ENCODE peak calls at places on chromosome 11, in four cellular contexts. K is RWPE2, V is pancreas, C is endodermal cell. H is an unnamed sample. For H3K9me3, the result is how much of the 10 kb centered on the place peaks cover.

GRCh38 chr11:69984457-69985261 is 93.5 kb upstream of the ANO1 start:
- DNase-seq in V (no peak), C (peak), K (no peak), H (peak)

GRCh38 chr11:121722431-121723256 is 269.9 kb upstream of the SORL1-AS1 start:
- DNase-seq in K (peak), V (peak), C (peak), H (peak)

GRCh38 chr11:394034-394857 is at the start of gene PKP3:
- DNase-seq in C (peak), V (peak), K (peak), H (peak)

GRCh38 chr11:33064033-33064825 is 24.9 kb downstream of the TCP11L1 start:
- DNase-seq in V (no peak), K (no peak), C (peak), H (no peak)

GRCh38 chr11:13337986-13338436 is 60.4 kb downstream of the BMAL1 start:
- DNase-seq in K (no peak), C (no peak), V (no peak), H (no peak)

GRCh38 chr11:78606667-78607066 is 32.0 kb upstream of the NARS2 start:
- DNase-seq in C (no peak), V (no peak), K (no peak), H (no peak)

GRCh38 chr11:85076535-85077330 is 550.4 kb downstream of the DLG2 start:
- DNase-seq in C (no peak), V (no peak), K (no peak), H (no peak)

GRCh38 chr11:61254403-61255025 is 13.5 kb downstream of the PGA5 start:
- DNase-seq in V (peak), C (peak), K (peak), H (peak)

GRCh38 chr11:112783945-112784322 is 177.3 kb upstream of the NCAM1 start:
- DNase-seq in C (no peak), V (no peak), K (no peak), H (no peak)

GRCh38 chr11:118746988-118747585 is 43.9 kb downstream of the DDX6 start:
- DNase-seq in K (no peak), V (no peak), C (no peak), H (no peak)

GRCh38 chr11:72174299-72175070 is 17.5 kb upstream of the FOLR1 start:
- DNase-seq in V (no peak), K (no peak), C (no peak), H (no peak)

GRCh38 chr11:72652871-72653615 is 21.2 kb downstream of the PDE2A start:
- DNase-seq in C (peak), K (no peak), V (no peak), H (no peak)

GRCh38 chr11:36240178-36240577 is 49.0 kb downstream of the COMMD9 start:
- DNase-seq in K (no peak), C (no peak), V (no peak), H (no peak)

GRCh38 chr11:43984039-43984438 is 41.6 kb downstream of the C11orf96 start:
- DNase-seq in K (no peak), C (no peak), V (no peak), H (no peak)

GRCh38 chr11:848380-848931 is 5.8 kb downstream of the TSPAN4 start:
- DNase-seq in V (no peak), C (peak), K (no peak), H (no peak)

GRCh38 chr11:37788141-37788877 is 1190.3 kb upstream of the RAG2 start:
- DNase-seq in V (no peak), C (no peak), K (peak), H (no peak)

GRCh38 chr11:35825386-35825785 is 118.5 kb upstream of the LDLRAD3 start:
- DNase-seq in K (no peak), C (no peak), V (no peak), H (no peak)

GRCh38 chr11:90639687-90640086 is 416.8 kb upstream of the CHORDC1 start:
- DNase-seq in V (no peak), K (no peak), C (peak), H (no peak)

GRCh38 chr11:111923951-111924350 is 5.2 kb downstream of the C11orf52 start:
- DNase-seq in K (no peak), V (no peak), C (peak), H (no peak)

GRCh38 chr11:10592331-10592730 is 23.9 kb upstream of the LYVE1 start:
- DNase-seq in C (no peak), V (no peak), K (no peak), H (no peak)

GRCh38 chr11:32830796-32831195 is 1.1 kb downstream of the PRRG4 start:
- DNase-seq in C (no peak), V (no peak), K (no peak), H (no peak)

GRCh38 chr11:8728566-8728965 is 46.0 kb downstream of the RPL27A start:
- DNase-seq in V (no peak), K (no peak), C (no peak), H (no peak)

GRCh38 chr11:14179126-14179820 is 179.7 kb downstream of the RRAS2 start:
- DNase-seq in V (no peak), C (no peak), K (no peak), H (no peak)

DNA sequence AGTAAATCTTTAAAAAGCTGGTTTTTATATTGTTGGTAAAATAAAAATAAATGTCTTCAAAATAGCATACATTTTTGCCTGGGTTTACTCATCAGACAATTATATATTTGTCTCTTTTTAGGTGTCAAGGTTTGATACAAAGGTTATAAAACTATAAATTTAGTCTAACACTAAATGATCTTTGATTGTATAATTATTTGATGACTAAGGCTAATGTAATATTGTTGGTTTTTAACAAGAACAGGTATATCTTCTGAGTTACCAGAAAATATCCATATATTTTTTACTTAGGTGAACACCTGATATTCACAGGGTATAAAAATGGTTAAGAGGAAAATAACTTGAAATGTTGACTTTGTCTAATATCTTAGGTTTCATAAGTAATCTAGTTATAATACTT is 104.3 kb downstream of the KIF18A start:
- DNase-seq in C (no peak), V (no peak), K (no peak), H (no peak)
- H3K9me3 ChIP-seq in C (under half), V (under half), K (under half), H (under half)

DNA sequence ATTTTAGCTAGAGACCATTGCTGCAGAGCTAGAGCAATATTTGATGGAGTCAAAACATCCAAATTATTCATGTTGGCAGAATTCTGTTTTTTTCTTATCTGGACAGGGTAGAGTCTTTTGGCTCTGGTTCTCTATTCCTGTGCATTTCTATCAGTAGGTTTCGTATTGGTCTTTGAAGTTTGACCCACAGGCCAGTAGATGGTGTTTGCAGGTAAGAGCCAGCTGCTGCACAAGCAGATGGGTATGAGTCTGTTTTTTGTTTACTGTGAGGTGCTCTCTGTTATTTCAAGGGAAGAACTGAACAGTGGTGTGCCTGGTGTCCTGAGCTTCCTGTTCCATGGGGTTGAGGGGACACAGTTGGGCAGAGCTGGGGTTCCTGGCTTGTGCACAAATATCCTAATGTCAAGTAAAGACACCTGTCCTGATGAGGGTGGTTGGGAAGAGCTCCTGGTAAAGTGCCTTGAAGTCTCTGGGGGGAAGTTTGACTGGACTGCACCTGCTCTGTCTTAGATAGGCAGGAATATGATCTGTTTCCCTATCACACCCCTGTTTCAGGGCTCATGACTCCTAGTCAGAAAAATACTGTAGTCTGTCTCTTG is 34.0 kb upstream of the SLC22A25 start:
- DNase-seq in K (no peak), V (no peak), C (no peak), H (no peak)
- TF ChIP-seq CTCF in K (peak), V (no peak), C (peak), H (no peak)

DNA sequence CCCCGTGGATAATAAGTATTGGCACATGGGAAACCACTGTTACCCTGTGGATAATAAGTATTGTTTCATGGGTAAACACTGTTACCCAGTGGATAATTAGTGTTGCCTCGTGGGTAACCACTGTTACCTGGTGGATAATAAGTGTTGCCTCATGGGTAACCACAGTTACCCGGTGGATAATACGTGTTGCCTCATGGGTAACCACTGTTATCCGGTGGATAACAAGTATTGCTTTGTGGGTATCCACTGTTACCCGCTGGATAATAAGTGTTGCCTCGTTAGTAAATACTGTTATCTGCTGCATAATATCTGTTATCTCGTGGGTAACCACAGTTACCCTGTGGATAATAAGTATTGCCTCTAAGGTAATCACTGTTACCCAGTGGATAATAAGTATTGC is 25.5 kb upstream of the NXPE4 start:
- DNase-seq in C (peak), K (no peak), V (no peak), H (no peak)
- H3K9me3 ChIP-seq in C (half or more), K (under half), V (under half), H (under half)

DNA sequence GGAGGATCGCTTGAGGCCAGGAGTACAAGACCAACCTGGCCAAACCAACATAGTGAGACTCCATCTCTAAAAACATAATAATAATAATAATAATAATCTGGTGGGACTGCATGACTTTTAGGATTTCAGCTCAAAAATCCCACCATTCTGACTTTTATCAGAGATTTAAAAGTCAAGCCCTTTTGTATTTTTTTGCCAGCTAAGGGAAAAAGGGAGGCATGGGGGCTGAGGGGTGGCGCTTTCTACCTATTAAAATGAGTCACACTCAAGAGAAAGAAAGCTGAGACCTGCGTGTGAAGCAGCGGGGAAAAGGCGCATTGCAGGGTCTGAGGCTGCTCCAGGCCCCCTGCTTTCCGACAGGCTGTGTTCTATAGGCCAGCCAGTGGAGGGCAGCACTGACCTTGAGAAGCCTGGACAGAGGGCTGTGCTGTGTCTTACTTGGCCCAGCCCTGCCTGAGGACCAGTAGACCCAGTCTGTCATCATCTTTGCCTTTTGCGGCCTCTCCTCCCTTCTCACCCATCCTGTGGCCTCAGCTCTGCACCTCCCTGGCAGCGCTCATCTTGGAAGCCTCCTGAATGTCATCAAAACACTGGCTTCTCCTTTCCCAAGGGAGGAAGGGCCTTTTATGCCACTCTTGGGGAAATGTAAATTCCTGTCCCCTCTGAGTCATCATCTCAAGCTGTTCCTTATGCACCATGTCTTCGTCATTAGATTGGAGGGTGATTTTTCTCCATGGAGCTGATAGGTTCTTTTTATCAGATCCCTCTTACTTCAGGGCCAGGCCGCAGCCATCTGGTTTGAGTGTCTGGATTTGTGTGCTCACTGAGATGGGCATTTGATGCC is 12.7 kb upstream of the MAPK8IP1 start:
- DNase-seq in K (no peak), V (no peak), C (peak), H (peak)
- TF ChIP-seq CTCF in K (peak), V (peak), C (peak), H (peak)

DNA sequence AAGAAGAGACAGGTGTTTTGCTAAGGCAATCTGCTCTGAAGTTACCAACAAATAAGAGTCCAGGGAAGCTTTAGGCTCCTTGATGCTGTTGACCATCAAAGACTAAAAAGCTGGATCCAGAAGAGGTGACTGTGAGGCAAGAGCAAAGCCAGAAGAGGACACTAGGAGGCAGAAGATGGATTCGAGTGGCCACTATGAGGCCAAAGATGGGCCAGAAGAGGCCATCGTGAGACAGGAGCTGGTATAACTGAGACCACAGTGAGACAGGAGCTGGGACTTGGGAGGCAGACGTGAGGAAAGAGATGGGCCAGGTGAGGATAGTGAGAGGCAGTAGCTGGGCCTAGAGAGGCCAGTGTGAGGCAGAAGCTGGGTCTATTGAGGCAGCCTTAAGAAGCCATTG is 37.7 kb downstream of the OR4C45 start:
- DNase-seq in C (no peak), K (no peak), V (no peak), H (no peak)
- H3K9me3 ChIP-seq in C (under half), K (under half), V (under half), H (under half)

DNA sequence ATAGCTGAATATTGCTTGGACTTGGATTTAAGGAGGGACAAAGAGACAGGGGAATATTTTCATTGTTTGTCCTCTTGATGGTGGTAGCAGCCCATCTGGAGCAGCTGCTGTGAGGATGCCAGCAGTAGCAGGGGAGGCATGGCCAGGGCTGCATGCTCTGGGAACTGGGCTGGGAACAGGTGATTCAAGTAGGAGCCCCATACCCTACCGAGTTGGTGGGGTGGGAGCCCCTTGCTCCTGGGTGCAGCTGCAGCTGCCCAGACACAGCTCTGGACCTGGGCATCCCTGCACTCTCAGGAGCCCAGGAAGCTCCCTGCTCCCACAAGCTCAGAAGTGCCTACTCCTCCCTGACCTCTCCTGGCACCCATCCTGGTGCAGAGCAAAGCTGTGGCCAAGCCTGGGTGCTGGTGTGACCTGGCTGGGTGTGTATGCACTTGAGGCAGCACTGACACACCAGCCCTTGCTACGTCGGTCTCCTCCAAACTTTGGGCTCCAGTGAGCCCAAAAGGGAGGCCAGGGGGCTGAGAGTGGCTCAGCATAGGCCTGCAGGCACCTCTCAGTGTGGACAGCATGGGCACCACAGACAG is 341.8 kb upstream of the CCDC179 start:
- DNase-seq in C (no peak), K (no peak), V (no peak), H (no peak)
- TF ChIP-seq CTCF in C (no peak), K (no peak), V (no peak), H (no peak)

GRCh38 chr11:48683226-48683720 is 194.7 kb downstream of the OR4A47 start:
- DNase-seq in K (no peak), C (no peak), V (no peak), H (no peak)
- H3K9me3 ChIP-seq in K (under half), C (half or more), V (under half), H (under half)